ENCODE peak calls at places on chromosomes 11 and 22, in ten cellular contexts. Z is transverse colon, E is A549, D is upper lobe of left lung, R is stomach, N is body of pancreas, I is heart left ventricle, S is HepG2, W is spleen, X is adrenal gland. U is an unnamed sample.

GRCh38 chr11:131816046-131816445 is 445.6 kb downstream of the NTM start:
- DNase-seq in Z (no peak), E (no peak), D (no peak), R (no peak), N (no peak), I (no peak), S (no peak), W (no peak), X (no peak), U (no peak)

GRCh38 chr11:45022294-45023064 is 71.8 kb upstream of the TP53I11 start:
- DNase-seq in Z (no peak), E (no peak), D (no peak), R (no peak), N (no peak), I (no peak), S (no peak), W (no peak), X (no peak), U (no peak)

GRCh38 chr11:86370922-86371614 is 3.6 kb upstream of the CCDC81 start:
- DNase-seq in Z (no peak), E (peak; percentile 22), D (no peak), R (no peak), N (no peak), I (no peak), S (peak; percentile 5), W (no peak), X (no peak), U (no peak)

GRCh38 chr11:120390585-120390922 is 54.3 kb downstream of the ARHGEF12 start:
- DNase-seq in Z (no peak), E (no peak), D (no peak), R (no peak), N (no peak), I (no peak), S (peak; percentile 32), W (no peak), X (no peak), U (no peak)

GRCh38 chr22:19576460-19577421 is 52.5 kb upstream of the CLDN5 start:
- DNase-seq in Z (no peak), E (no peak), D (peak; percentile 39), R (no peak), N (no peak), I (no peak), S (no peak), W (no peak), X (no peak), U (no peak)

GRCh38 chr11:13875643-13876042 is 86.9 kb upstream of the SPON1 start:
- DNase-seq in Z (no peak), E (no peak), D (no peak), R (no peak), N (no peak), I (no peak), S (no peak), W (no peak), X (no peak), U (no peak)

GRCh38 chr11:65584723-65585171 is 8.9 kb downstream of the EHBP1L1 start:
- DNase-seq in Z (no peak), E (no peak), D (no peak), R (no peak), N (peak; percentile 47), I (no peak), S (no peak), W (no peak), X (no peak), U (no peak)

GRCh38 chr22:17060126-17060525 is 24.7 kb upstream of the IL17RA start:
- DNase-seq in Z (no peak), E (no peak), D (no peak), R (no peak), N (no peak), I (no peak), S (no peak), W (no peak), X (no peak), U (no peak)

GRCh38 chr22:38318792-38319773 is 1.9 kb upstream of the CSNK1E start:
- DNase-seq in Z (no peak), E (no peak), D (no peak), R (no peak), N (no peak), I (no peak), S (peak; percentile 30), W (no peak), X (no peak), U (peak; percentile 37)

GRCh38 chr22:38315801-38316339 is 1.4 kb downstream of the CSNK1E start:
- DNase-seq in Z (no peak), E (no peak), D (no peak), R (no peak), N (no peak), I (no peak), S (no peak), W (peak; percentile 73), X (no peak), U (no peak)

GRCh38 chr22:38317995-38318715 is 922 bp upstream of the CSNK1E start:
- DNase-seq in Z (peak; percentile 85), E (peak; percentile 85), D (peak; percentile 83), R (peak; percentile 71), N (peak; percentile 74), I (peak; percentile 82), S (peak; percentile 77), W (no peak), X (peak; percentile 88), U (peak; percentile 64)

GRCh38 chr22:38316340-38317236 is 645 bp downstream of the CSNK1E start:
- DNase-seq in Z (peak; percentile 68), E (peak; percentile 38), D (peak; percentile 55), R (peak; percentile 66), N (peak; percentile 71), I (peak; percentile 80), S (no peak), W (peak; percentile 90), X (peak; percentile 65), U (peak; percentile 82)

GRCh38 chr22:38317237-38317994 is at the start of gene CSNK1E:
- DNase-seq in Z (peak; percentile 86), E (peak; percentile 44), D (peak; percentile 81), R (peak; percentile 86), N (peak; percentile 84), I (peak; percentile 91), S (no peak), W (peak; percentile 94), X (peak; percentile 77), U (peak; percentile 89)
- TF ChIP-seq POLR2A in Z (no peak), E (no peak), D (no peak), R (no peak), N (no peak), I (no peak), S (no peak), W (no peak), X (no peak), U (peak; percentile 25)

GRCh38 chr11:78957481-78958245 is 383.0 kb upstream of the NARS2 start:
- DNase-seq in Z (no peak), E (no peak), D (no peak), R (no peak), N (no peak), I (no peak), S (no peak), W (no peak), X (no peak), U (no peak)

GRCh38 chr11:78958444-78958843 is 383.8 kb upstream of the NARS2 start:
- DNase-seq in Z (no peak), E (no peak), D (no peak), R (no peak), N (no peak), I (no peak), S (no peak), W (no peak), X (no peak), U (no peak)

GRCh38 chr11:78961938-78962701 is 387.5 kb upstream of the NARS2 start:
- DNase-seq in Z (no peak), E (no peak), D (no peak), R (no peak), N (peak; percentile 49), I (no peak), S (no peak), W (no peak), X (peak; percentile 40), U (no peak)

DNA sequence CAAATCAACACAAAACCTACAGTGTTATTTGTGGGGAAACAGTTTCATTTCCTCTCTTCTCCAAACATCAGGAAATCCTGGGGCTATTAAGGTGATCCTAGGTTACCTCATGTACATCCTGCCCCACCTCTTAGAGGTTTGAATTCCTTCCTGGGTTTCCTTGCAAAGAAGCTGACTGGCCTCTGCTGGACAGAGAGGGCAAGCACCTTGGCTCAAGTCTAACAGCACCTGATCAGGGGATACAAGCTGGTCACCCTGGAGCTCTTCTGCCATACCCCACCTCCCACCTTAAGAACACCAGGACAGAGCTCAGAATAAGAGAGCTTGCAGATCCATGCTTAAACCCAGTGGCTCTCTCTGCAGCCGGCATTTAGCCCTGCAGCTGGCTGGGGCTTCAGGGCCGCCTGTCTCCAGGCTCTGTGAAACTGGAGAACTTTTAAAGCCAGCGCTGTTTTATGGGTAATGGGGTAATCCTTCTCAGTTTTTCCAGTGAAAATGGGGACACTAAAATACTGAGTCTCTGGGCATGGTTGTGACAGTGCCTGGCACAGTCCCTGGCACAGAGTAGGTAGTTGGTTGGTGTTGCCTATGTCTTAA is 386.6 kb upstream of the NARS2 start:
- DNase-seq in Z (peak; percentile 31), E (peak; percentile 44), D (peak; percentile 48), R (peak; percentile 28), N (peak; percentile 64), I (no peak), S (no peak), W (no peak), X (no peak), U (no peak)
- TF ChIP-seq CTCF in Z (peak; percentile 50), E (peak; percentile 27), D (peak; percentile 63), R (peak; percentile 17), N (peak; percentile 75), I (peak; percentile 18), S (peak; percentile 61), W (peak; percentile 36), X (no peak), U (no peak)

DNA sequence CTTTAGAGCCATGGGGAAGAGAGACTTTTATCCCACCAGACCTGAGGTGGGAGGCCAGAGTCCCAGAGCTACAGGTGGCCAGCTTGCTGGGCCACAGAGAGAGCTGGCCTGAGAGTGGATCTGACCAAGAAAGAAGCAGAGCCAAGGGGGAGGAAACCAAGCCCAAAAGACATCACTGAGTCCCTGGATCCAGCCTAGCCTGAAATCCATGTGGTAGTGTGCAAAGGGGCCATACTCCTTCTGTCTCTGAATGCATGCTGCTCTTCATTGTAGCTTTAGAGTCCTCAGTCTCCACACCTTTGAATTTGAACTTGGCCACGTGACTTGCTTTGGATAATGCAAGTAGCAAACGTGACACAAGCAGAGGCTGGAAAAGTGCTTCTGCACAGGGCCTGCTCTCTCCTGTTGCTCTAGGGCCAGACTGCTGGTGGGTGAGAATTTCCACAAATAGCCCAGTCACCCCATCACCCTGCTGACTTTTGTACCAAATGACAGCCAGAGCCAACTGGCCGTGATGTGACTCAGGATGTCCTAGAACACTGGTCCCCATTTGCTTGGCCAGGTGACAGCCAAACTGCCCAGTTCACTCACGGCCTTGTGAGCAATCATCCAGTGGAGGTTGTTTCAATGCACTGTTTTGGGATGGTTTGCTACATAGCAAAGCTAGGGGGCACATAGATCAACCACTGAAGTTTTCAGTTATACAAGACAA is 93.6 kb downstream of the DHCR7 start:
- DNase-seq in Z (no peak), E (no peak), D (no peak), R (no peak), N (no peak), I (no peak), S (no peak), W (no peak), X (no peak), U (no peak)
- H3K4me3 ChIP-seq in Z (no peak overlapping the region), E (no peak overlapping the region), D (no peak overlapping the region), R (no peak overlapping the region), N (no peak overlapping the region), I (no peak overlapping the region), S (no peak overlapping the region), W (no peak overlapping the region), X (no peak overlapping the region), U (no peak overlapping the region)

GRCh38 chr11:94961255-94961654 is 12.1 kb downstream of the CWC15 start:
- DNase-seq in Z (no peak), E (no peak), D (no peak), R (no peak), N (no peak), I (no peak), S (no peak), W (no peak), X (no peak), U (no peak)

GRCh38 chr11:94956963-94957362 is 16.4 kb downstream of the CWC15 start:
- DNase-seq in Z (no peak), E (no peak), D (no peak), R (no peak), N (no peak), I (no peak), S (no peak), W (no peak), X (no peak), U (no peak)

GRCh38 chr11:94959179-94959578 is 14.2 kb downstream of the CWC15 start:
- DNase-seq in Z (no peak), E (no peak), D (no peak), R (no peak), N (no peak), I (no peak), S (no peak), W (peak; percentile 43), X (no peak), U (no peak)

GRCh38 chr11:94958118-94958517 is 15.2 kb downstream of the CWC15 start:
- DNase-seq in Z (no peak), E (no peak), D (no peak), R (no peak), N (no peak), I (no peak), S (no peak), W (no peak), X (no peak), U (no peak)

GRCh38 chr11:94960488-94960887 is 12.9 kb downstream of the CWC15 start:
- DNase-seq in Z (no peak), E (no peak), D (no peak), R (no peak), N (no peak), I (no peak), S (no peak), W (no peak), X (no peak), U (no peak)
- TF ChIP-seq POLR2A in Z (no peak), E (no peak), D (no peak), R (no peak), N (no peak), I (no peak), S (no peak), W (no peak), X (no peak), U (no peak)

U was measured in ovary.